ENCODE peak calls at places on chromosomes 12 and 14, in six cellular contexts. One of them, this sample, is unnamed.

GRCh38 chr12:67650127-67650495 is 1.6 kb downstream of the DYRK2 start:
- DNase-seq in adrenal gland: peak; percentile 24
- DNase-seq in stomach: no peak
- DNase-seq in sciatic nerve: no peak
- DNase-seq in stromal cell of bone marrow: no peak
- DNase-seq in T-helper 9 cell: no peak
- DNase-seq in this sample: peak; percentile 48

GRCh38 chr12:111056618-111057521 is 136.5 kb upstream of the MYL2 start:
- DNase-seq in stromal cell of bone marrow: no peak
- DNase-seq in T-helper 9 cell: peak; percentile 21
- DNase-seq in sciatic nerve: no peak
- DNase-seq in stomach: no peak
- DNase-seq in adrenal gland: peak; percentile 4
- DNase-seq in this sample: no peak

GRCh38 chr12:12864243-12864642 is 27.1 kb upstream of the GPRC5A start:
- DNase-seq in sciatic nerve: no peak
- DNase-seq in stomach: no peak
- DNase-seq in adrenal gland: no peak
- DNase-seq in stromal cell of bone marrow: no peak
- DNase-seq in T-helper 9 cell: no peak
- DNase-seq in this sample: no peak

GRCh38 chr12:12441891-12442461 is 85.1 kb downstream of the BORCS5 start:
- DNase-seq in stomach: no peak
- DNase-seq in T-helper 9 cell: peak; percentile 42
- DNase-seq in stromal cell of bone marrow: no peak
- DNase-seq in adrenal gland: peak; percentile 56
- DNase-seq in sciatic nerve: no peak
- DNase-seq in this sample: no peak

GRCh38 chr12:2288875-2289274 is 236.1 kb downstream of the CACNA1C start:
- DNase-seq in sciatic nerve: no peak
- DNase-seq in stomach: no peak
- DNase-seq in stromal cell of bone marrow: no peak
- DNase-seq in adrenal gland: no peak
- DNase-seq in T-helper 9 cell: no peak
- DNase-seq in this sample: no peak

GRCh38 chr14:45332360-45332988 is 79.5 kb upstream of the MIS18BP1 start:
- DNase-seq in adrenal gland: peak; percentile 53
- DNase-seq in stromal cell of bone marrow: no peak
- DNase-seq in sciatic nerve: no peak
- DNase-seq in stomach: no peak
- DNase-seq in T-helper 9 cell: no peak
- DNase-seq in this sample: no peak

GRCh38 chr14:68562911-68563255 is 230.0 kb downstream of the ZFP36L1 start:
- DNase-seq in sciatic nerve: no peak
- DNase-seq in stromal cell of bone marrow: no peak
- DNase-seq in T-helper 9 cell: no peak
- DNase-seq in stomach: peak; percentile 25
- DNase-seq in adrenal gland: no peak
- DNase-seq in this sample: no peak

GRCh38 chr12:15838986-15839385 is 43.2 kb upstream of the STRAP start:
- DNase-seq in adrenal gland: no peak
- DNase-seq in T-helper 9 cell: no peak
- DNase-seq in sciatic nerve: no peak
- DNase-seq in stromal cell of bone marrow: no peak
- DNase-seq in stomach: no peak
- DNase-seq in this sample: no peak

GRCh38 chr14:100528962-100529560 is 58.2 kb downstream of the BEGAIN start:
- DNase-seq in sciatic nerve: no peak
- DNase-seq in adrenal gland: no peak
- DNase-seq in T-helper 9 cell: no peak
- DNase-seq in stomach: peak; percentile 24
- DNase-seq in stromal cell of bone marrow: no peak
- DNase-seq in this sample: no peak

GRCh38 chr14:35482994-35483515 is 50.9 kb upstream of the INSM2 start:
- DNase-seq in stomach: no peak
- DNase-seq in stromal cell of bone marrow: no peak
- DNase-seq in adrenal gland: no peak
- DNase-seq in T-helper 9 cell: no peak
- DNase-seq in sciatic nerve: no peak
- DNase-seq in this sample: no peak

GRCh38 chr14:67461341-67461985 is 27.1 kb downstream of the TMEM229B start:
- DNase-seq in T-helper 9 cell: no peak
- DNase-seq in stromal cell of bone marrow: peak; percentile 43
- DNase-seq in sciatic nerve: no peak
- DNase-seq in stomach: no peak
- DNase-seq in adrenal gland: peak; percentile 74
- DNase-seq in this sample: peak; percentile 45

GRCh38 chr14:100893760-100894159 is 9.8 kb downstream of the RTL1 start:
- DNase-seq in adrenal gland: no peak
- DNase-seq in sciatic nerve: peak; percentile 25
- DNase-seq in stromal cell of bone marrow: no peak
- DNase-seq in stomach: peak; percentile 19
- DNase-seq in T-helper 9 cell: no peak
- DNase-seq in this sample: no peak

GRCh38 chr12:108592033-108592909 is 5.6 kb downstream of the TMEM119 start:
- DNase-seq in sciatic nerve: no peak
- DNase-seq in adrenal gland: no peak
- DNase-seq in T-helper 9 cell: no peak
- DNase-seq in stomach: no peak
- DNase-seq in stromal cell of bone marrow: no peak
- DNase-seq in this sample: no peak

GRCh38 chr12:46617167-46617566 is 208.6 kb downstream of the SLC38A4 start:
- DNase-seq in adrenal gland: peak; percentile 91
- DNase-seq in stomach: no peak
- DNase-seq in stromal cell of bone marrow: peak; percentile 74
- DNase-seq in sciatic nerve: no peak
- DNase-seq in T-helper 9 cell: no peak
- DNase-seq in this sample: no peak

GRCh38 chr12:104565606-104566243 is 109.0 kb downstream of the CHST11 start:
- DNase-seq in stomach: no peak
- DNase-seq in adrenal gland: no peak
- DNase-seq in stromal cell of bone marrow: peak; percentile 61
- DNase-seq in sciatic nerve: no peak
- DNase-seq in T-helper 9 cell: no peak
- DNase-seq in this sample: no peak

GRCh38 chr14:100173353-100173752 is 13.9 kb upstream of the DEGS2 start:
- DNase-seq in T-helper 9 cell: no peak
- DNase-seq in adrenal gland: no peak
- DNase-seq in sciatic nerve: no peak
- DNase-seq in stromal cell of bone marrow: no peak
- DNase-seq in stomach: no peak
- DNase-seq in this sample: no peak